ENCODE peak calls at places on chromosomes 1 and 21, in nine cellular contexts. C, D, F, O, X, K, W, L and A are unnamed samples.

GRCh38 chr21:28627691-28628090 is 365.0 kb downstream of the LTN1 start:
- DNase-seq in D (no peak), C (no peak), K (no peak), X (no peak), L (no peak), O (no peak), W (no peak), F (no peak), A (no peak)

GRCh38 chr1:178345238-178345637 is 151.5 kb downstream of the CLEC20A start:
- DNase-seq in W (no peak), F (no peak), L (no peak), O (no peak), K (no peak), C (no peak), D (no peak), X (no peak), A (no peak)

GRCh38 chr1:192610114-192610958 is 25.6 kb upstream of the RGS13 start:
- DNase-seq in O (no peak), W (no peak), F (peak), L (no peak), K (no peak), X (no peak), C (no peak), D (peak), A (no peak)

GRCh38 chr1:61082336-61083013 is at the start of gene NFIA:
- DNase-seq in L (peak), O (peak), K (no peak), X (no peak), D (peak), W (peak), C (peak), F (peak), A (peak)

GRCh38 chr21:25464275-25464674 is 143.0 kb downstream of the MRPL39 start:
- DNase-seq in X (no peak), C (no peak), W (no peak), K (no peak), F (no peak), D (no peak), L (no peak), O (no peak), A (no peak)

GRCh38 chr1:227887697-227888403 is 59.9 kb downstream of the WNT9A start:
- DNase-seq in F (no peak), X (no peak), L (peak), W (peak), O (no peak), D (peak), C (peak), K (peak), A (peak)

GRCh38 chr21:39451332-39452206 is at the start of gene SH3BGR:
- DNase-seq in W (no peak), D (peak), L (peak), C (no peak), F (no peak), O (peak), X (peak), K (no peak), A (no peak)

GRCh38 chr21:40768056-40768455 is 78.9 kb downstream of the DSCAM start:
- DNase-seq in K (no peak), D (no peak), L (no peak), W (no peak), C (no peak), F (no peak), O (no peak), X (no peak), A (no peak)

GRCh38 chr1:92874987-92875386 is 43.1 kb downstream of the RPL5 start:
- DNase-seq in X (no peak), L (no peak), C (no peak), F (no peak), D (no peak), K (no peak), O (no peak), W (no peak), A (no peak)

GRCh38 chr1:91011726-91012125 is 10.1 kb downstream of the ZNF644 start:
- DNase-seq in L (no peak), O (no peak), W (no peak), K (no peak), C (no peak), D (no peak), X (no peak), F (no peak), A (no peak)

GRCh38 chr21:45640001-45640887 is 3.3 kb upstream of the PCBP3 start:
- DNase-seq in W (no peak), F (no peak), O (no peak), C (no peak), X (no peak), K (no peak), D (peak), L (no peak), A (no peak)

GRCh38 chr1:181423301-181423918 is 59.9 kb upstream of the CACNA1E start:
- DNase-seq in L (no peak), W (peak), X (peak), D (peak), C (no peak), F (peak), K (no peak), O (peak), A (peak)

GRCh38 chr1:60924964-60925798 is 157.2 kb upstream of the NFIA start:
- DNase-seq in D (no peak), F (no peak), X (no peak), K (no peak), L (no peak), O (peak), W (no peak), C (no peak), A (no peak)

GRCh38 chr1:65393345-65393744 is 27.1 kb upstream of the LEPR start:
- DNase-seq in L (no peak), F (no peak), C (no peak), O (no peak), D (no peak), K (no peak), W (no peak), X (no peak), A (no peak)

GRCh38 chr1:109385417-109385816 is 12.3 kb downstream of the SORT1 start:
- DNase-seq in L (peak), D (no peak), K (no peak), X (no peak), O (no peak), F (no peak), C (no peak), W (no peak), A (peak)

GRCh38 chr1:80171101-80171500 is 1164.6 kb upstream of the ADGRL4 start:
- DNase-seq in W (no peak), C (no peak), L (no peak), D (no peak), O (no peak), F (no peak), X (no peak), K (no peak), A (no peak)

GRCh38 chr1:115301438-115302020 is 36.5 kb downstream of the NGF start:
- DNase-seq in C (no peak), W (no peak), X (no peak), L (no peak), K (no peak), O (no peak), F (no peak), D (no peak), A (no peak)

GRCh38 chr1:20355828-20356735 is 65.4 kb downstream of the VWA5B1 start:
- DNase-seq in X (no peak), F (no peak), O (no peak), D (no peak), K (no peak), W (no peak), C (no peak), L (peak), A (peak)

GRCh38 chr1:240559781-240560180 is 52.2 kb downstream of the GREM2 start:
- DNase-seq in K (no peak), X (no peak), F (no peak), L (no peak), D (no peak), W (no peak), O (no peak), C (no peak), A (no peak)

GRCh38 chr21:30227633-30228404 is 11.9 kb upstream of the CLDN8 start:
- DNase-seq in O (no peak), X (no peak), W (no peak), L (no peak), F (peak), C (peak), K (no peak), D (no peak), A (no peak)

GRCh38 chr21:27505516-27505915 is 538.6 kb upstream of the ADAMTS5 start:
- DNase-seq in C (no peak), X (no peak), L (no peak), W (no peak), O (no peak), D (no peak), K (no peak), F (no peak), A (no peak)

GRCh38 chr1:12376236-12377064 is 146.6 kb downstream of the VPS13D start:
- DNase-seq in X (no peak), D (peak), K (no peak), F (no peak), W (no peak), C (no peak), L (no peak), O (no peak), A (no peak)

GRCh38 chr1:7535934-7536878 is 234.9 kb upstream of the VAMP3 start:
- DNase-seq in D (no peak), C (no peak), W (no peak), X (no peak), O (no peak), L (no peak), K (no peak), F (no peak), A (no peak)

DNA sequence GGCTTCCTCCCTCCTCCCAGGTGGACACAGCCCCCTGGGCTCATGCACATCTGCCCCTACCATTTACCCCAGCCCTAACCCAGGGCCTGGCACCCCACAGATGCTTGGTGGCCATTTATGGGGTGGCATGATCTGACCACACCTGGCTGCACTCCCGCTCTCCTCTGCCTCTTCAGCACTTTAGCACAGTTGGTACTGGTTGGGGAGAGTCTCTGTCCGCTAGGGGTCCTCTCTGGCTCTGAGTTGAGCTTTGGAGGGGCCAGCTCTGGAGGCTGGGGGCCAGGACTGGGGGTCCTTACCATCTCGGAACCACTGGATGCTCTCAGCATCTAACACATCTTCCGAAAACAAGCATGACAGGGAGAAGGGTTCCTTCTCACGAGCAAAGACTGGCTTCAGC is 17.4 kb downstream of the MYOM3 start:
- DNase-seq in O (no peak), C (no peak), D (no peak), L (no peak), X (no peak), K (no peak), W (no peak), F (no peak), A (no peak)
- TF ChIP-seq EP300 in O (no peak), C (no peak), D (no peak), L (no peak), X (no peak), K (no peak), W (no peak), F (no peak), A (no peak)

GRCh38 chr1:155392898-155393411 is 72.3 kb downstream of the RUSC1 start:
- DNase-seq in D (no peak), W (peak), O (no peak), K (no peak), L (no peak), C (no peak), X (no peak), F (no peak), A (no peak)
- TF ChIP-seq EP300 in D (no peak), W (no peak), O (no peak), K (no peak), L (no peak), C (no peak), X (no peak), F (no peak), A (no peak)

GRCh38 chr1:160429125-160429551 is 28.8 kb downstream of the VANGL2 start:
- DNase-seq in K (no peak), X (no peak), L (no peak), W (peak), O (no peak), F (no peak), C (no peak), D (no peak), A (peak)

GRCh38 chr1:160428655-160429054 is 28.3 kb downstream of the VANGL2 start:
- DNase-seq in C (no peak), D (peak), F (peak), X (no peak), K (no peak), W (peak), O (peak), L (no peak), A (peak)

GRCh38 chr1:160428053-160428452 is 27.7 kb downstream of the VANGL2 start:
- DNase-seq in W (no peak), F (no peak), C (no peak), X (no peak), O (no peak), L (no peak), K (no peak), D (no peak), A (no peak)

GRCh38 chr1:160425847-160426246 is 25.5 kb downstream of the VANGL2 start:
- DNase-seq in D (no peak), L (no peak), F (no peak), K (no peak), C (no peak), O (no peak), W (no peak), X (no peak), A (no peak)

DNA sequence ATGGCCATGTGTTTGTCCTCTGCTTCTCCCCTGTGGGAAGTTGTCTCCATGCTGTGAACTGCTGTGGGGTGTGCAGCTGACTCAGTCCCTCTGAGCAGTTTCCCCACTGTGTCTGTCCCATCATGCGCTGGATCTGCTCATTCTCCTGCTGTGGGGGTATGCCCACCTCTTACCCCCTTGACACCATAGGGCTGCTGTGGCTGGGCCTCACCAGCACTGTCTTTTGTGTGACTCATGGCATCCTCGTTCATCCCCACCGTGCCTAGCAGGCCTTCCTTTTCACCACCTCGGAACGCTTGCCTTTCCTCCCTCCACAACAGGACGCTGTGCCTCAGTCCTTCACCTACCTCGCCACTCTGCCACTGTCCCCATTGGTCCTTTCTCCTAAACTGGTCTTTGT is 27.3 kb downstream of the VANGL2 start:
- DNase-seq in F (no peak), C (no peak), X (no peak), D (no peak), W (no peak), O (no peak), K (no peak), L (no peak), A (no peak)
- TF ChIP-seq EP300 in F (no peak), C (no peak), X (no peak), D (no peak), W (no peak), O (no peak), K (no peak), L (no peak), A (no peak)

GRCh38 chr1:27436204-27437159 is 44.1 kb downstream of the GPR3 start:
- DNase-seq in O (peak), D (no peak), W (no peak), L (no peak), F (peak), K (no peak), C (no peak), X (no peak), A (peak)
- TF ChIP-seq EP300 in O (no peak), D (no peak), W (no peak), L (no peak), F (no peak), K (no peak), C (no peak), X (no peak), A (no peak)

DNA sequence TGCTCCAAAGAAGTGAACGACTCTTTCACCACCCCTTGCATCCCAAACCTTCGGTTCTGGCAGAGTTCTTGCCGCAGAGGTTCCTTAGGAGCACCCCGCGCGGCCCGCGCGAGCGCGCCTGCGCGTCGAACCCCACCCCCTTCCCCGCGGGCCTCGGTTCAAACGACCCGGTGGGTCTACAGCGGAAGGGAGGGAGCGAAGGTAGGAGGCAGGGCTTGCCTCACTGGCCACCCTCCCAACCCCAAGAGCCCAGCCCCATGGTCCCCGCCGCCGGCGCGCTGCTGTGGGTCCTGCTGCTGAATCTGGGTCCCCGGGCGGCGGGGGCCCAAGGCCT is at the start of gene C1orf56:
- DNase-seq in W (peak), X (no peak), O (peak), L (peak), D (peak), K (peak), C (peak), F (peak), A (peak)
- TF ChIP-seq EP300 in W (no peak), X (no peak), O (no peak), L (no peak), D (no peak), K (no peak), C (no peak), F (no peak), A (no peak)

DNA sequence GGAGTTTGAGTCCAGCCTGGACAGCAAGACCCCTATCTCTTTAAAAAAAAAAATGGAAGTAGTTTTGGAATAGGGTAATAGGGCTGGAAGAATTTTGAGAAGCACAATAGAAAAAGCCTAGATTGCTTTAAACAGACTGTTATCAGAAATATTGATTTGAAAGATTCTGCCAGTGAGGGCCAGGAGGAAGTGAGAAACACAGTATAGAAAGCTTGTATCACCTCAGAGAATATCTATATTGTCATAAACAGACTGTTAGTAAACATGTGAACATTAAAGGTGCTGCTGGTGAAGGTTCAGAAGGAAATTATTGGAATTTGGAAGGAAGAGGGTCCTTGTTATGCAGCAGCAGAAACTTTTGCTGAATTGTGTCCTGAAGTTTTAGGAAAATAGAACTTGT is 24.8 kb upstream of the PSEN2 start:
- DNase-seq in F (no peak), X (no peak), C (no peak), L (no peak), O (no peak), D (no peak), K (no peak), W (no peak), A (no peak)
- TF ChIP-seq EP300 in F (no peak), X (no peak), C (no peak), L (no peak), O (no peak), D (no peak), K (no peak), W (no peak), A (no peak)

GRCh38 chr1:235068155-235069121 is 60.2 kb downstream of the TOMM20 start:
- DNase-seq in W (peak), O (no peak), X (no peak), K (peak), D (no peak), F (peak), L (no peak), C (no peak), A (no peak)
- TF ChIP-seq EP300 in W (no peak), O (peak), X (no peak), K (no peak), D (no peak), F (peak), L (no peak), C (no peak), A (no peak)

GRCh38 chr1:2533356-2533755 is 3.3 kb upstream of the HES5 start:
- DNase-seq in K (no peak), D (no peak), O (no peak), W (no peak), L (no peak), F (no peak), C (no peak), X (no peak), A (no peak)
- TF ChIP-seq EP300 in K (no peak), D (no peak), O (no peak), W (no peak), L (no peak), F (no peak), C (no peak), X (no peak), A (no peak)